ENCODE peak calls at places on chromosomes 16 and 17, in four cellular contexts. P is RPMI8226, B is T-helper 2 cell, F is mammary epithelial cell. K is an unnamed sample.

GRCh38 chr17:21679256-21680146 is 12.8 kb upstream of the KCNJ18 start:
- DNase-seq in P (no peak), B (no peak), F (no peak), K (no peak)

GRCh38 chr16:66603537-66604375 is 748 bp upstream of the CMTM3 start:
- DNase-seq in P (peak), B (peak), F (peak), K (peak)

GRCh38 chr16:76360384-76360783 is 83.2 kb downstream of the CNTNAP4 start:
- DNase-seq in P (no peak), B (no peak), F (no peak), K (no peak)

GRCh38 chr17:49565948-49566491 is 9.7 kb upstream of the NXPH3 start:
- DNase-seq in P (peak), B (no peak), F (peak), K (no peak)

GRCh38 chr16:55282441-55282840 is 41.6 kb upstream of the IRX6 start:
- DNase-seq in P (no peak), B (no peak), F (no peak), K (no peak)

GRCh38 chr16:56289412-56289811 is 98.1 kb downstream of the GNAO1 start:
- DNase-seq in P (no peak), B (no peak), F (no peak), K (no peak)

GRCh38 chr17:57881143-57881542 is 31.3 kb upstream of the MRPS23 start:
- DNase-seq in P (no peak), B (no peak), F (no peak), K (no peak)

GRCh38 chr17:40448213-40448638 is 5.0 kb downstream of the IGFBP4 start:
- DNase-seq in P (peak), B (no peak), F (no peak), K (no peak)

GRCh38 chr17:70859829-70860228 is 690.5 kb downstream of the KCNJ2 start:
- DNase-seq in P (no peak), B (no peak), F (no peak), K (no peak)

GRCh38 chr16:9124908-9125584 is 33.6 kb downstream of the HAPSTR1 start:
- DNase-seq in P (no peak), B (no peak), F (no peak), K (no peak)

GRCh38 chr16:57757326-57757786 is 21.8 kb downstream of the KATNB1 start:
- DNase-seq in P (peak), B (peak), F (peak), K (no peak)

GRCh38 chr17:46179375-46179999 is 13.7 kb downstream of the KANSL1 start:
- DNase-seq in P (no peak), B (no peak), F (no peak), K (no peak)

GRCh38 chr16:22098538-22099255 is 6.4 kb downstream of the VWA3A start:
- DNase-seq in P (peak), B (peak), F (peak), K (peak)

GRCh38 chr16:4949986-4950385 is 8.1 kb upstream of the SEC14L5 start:
- DNase-seq in P (peak), B (no peak), F (no peak), K (no peak)

GRCh38 chr16:3045758-3046505 is 429 bp upstream of the MMP25 start:
- DNase-seq in P (peak), B (no peak), F (no peak), K (no peak)

GRCh38 chr16:87803385-87803784 is 37.6 kb upstream of the KLHDC4 start:
- DNase-seq in P (no peak), B (no peak), F (no peak), K (no peak)

GRCh38 chr16:4319454-4319853 is 3.6 kb downstream of the GLIS2 start:
- DNase-seq in P (no peak), B (peak), F (peak), K (no peak)

GRCh38 chr16:85079785-85080602 is 32.3 kb downstream of the CIBAR2 start:
- DNase-seq in P (no peak), B (no peak), F (no peak), K (no peak)

GRCh38 chr17:57918017-57918895 is 37.0 kb downstream of the CUEDC1 start:
- DNase-seq in P (no peak), B (no peak), F (peak), K (no peak)